ENCODE peak calls at places on chromosomes 7 and 10, in six cellular contexts. F is neural progenitor cell, L is GM23338, T is cardiac muscle cell, R is RWPE2, N is adrenal gland. I is an unnamed sample.

GRCh38 chr10:27223964-27224363 is 16.6 kb downstream of the ACBD5 start:
- DNase-seq in N (peak; percentile 29), T (peak; percentile 62), L (peak; percentile 77), F (peak; percentile 38), R (no peak), I (peak; percentile 17)

GRCh38 chr7:33921216-33921938 is 16.0 kb downstream of the BMPER start:
- DNase-seq in N (no peak), R (no peak), F (no peak), T (peak; percentile 54), L (no peak), I (no peak)

GRCh38 chr7:142557971-142558582 is 191.2 kb upstream of the PRSS1 start:
- DNase-seq in L (peak; percentile 84), R (no peak), N (no peak), F (peak; percentile 70), T (peak; percentile 70), I (peak; percentile 50)

GRCh38 chr10:119198438-119198837 is 8.9 kb upstream of the GRK5 start:
- DNase-seq in N (no peak), R (no peak), T (peak; percentile 40), F (peak; percentile 51), L (peak; percentile 82), I (peak; percentile 20)

GRCh38 chr10:19302117-19302516 is 253.5 kb downstream of the MALRD1 start:
- DNase-seq in N (no peak), L (no peak), R (no peak), F (no peak), T (peak; percentile 35), I (no peak)

GRCh38 chr10:124802313-124802675 is 675 bp downstream of the ABRAXAS2 start:
- DNase-seq in L (no peak), T (no peak), F (no peak), R (no peak), N (no peak), I (no peak)

GRCh38 chr7:130309986-130310385 is 17.0 kb downstream of the CPA4 start:
- DNase-seq in N (no peak), T (no peak), L (no peak), F (no peak), R (no peak), I (no peak)

GRCh38 chr7:130356121-130356759 is 11.6 kb downstream of the CPA5 start:
- DNase-seq in N (peak; percentile 56), L (peak; percentile 88), F (peak; percentile 79), T (peak; percentile 98), R (peak; percentile 88), I (peak; percentile 67)

GRCh38 chr10:77173615-77174461 is 463.8 kb downstream of the KCNMA1 start:
- DNase-seq in T (peak; percentile 88), N (peak; percentile 55), L (peak; percentile 90), R (no peak), F (peak; percentile 84), I (peak; percentile 87)

GRCh38 chr7:117283371-117283770 is 39.5 kb downstream of the WNT2 start:
- DNase-seq in T (peak; percentile 29), N (no peak), F (no peak), L (no peak), R (no peak), I (no peak)

GRCh38 chr10:16117305-16117695 is 257.0 kb upstream of the MINDY3 start:
- DNase-seq in T (no peak), F (no peak), N (no peak), L (no peak), R (no peak), I (no peak)

GRCh38 chr7:128884561-128885369 is 22.1 kb downstream of the ATP6V1F start:
- DNase-seq in F (no peak), T (no peak), R (peak; percentile 57), L (no peak), N (no peak), I (no peak)

GRCh38 chr7:128881458-128882125 is 18.9 kb downstream of the ATP6V1F start:
- DNase-seq in R (peak; percentile 35), T (no peak), L (no peak), F (no peak), N (no peak), I (no peak)

GRCh38 chr7:128885370-128886187 is 22.9 kb downstream of the ATP6V1F start:
- DNase-seq in N (no peak), T (no peak), R (peak; percentile 29), F (no peak), L (no peak), I (no peak)

GRCh38 chr7:128882134-128882533 is 19.5 kb downstream of the ATP6V1F start:
- DNase-seq in F (no peak), N (no peak), T (no peak), L (no peak), R (peak; percentile 25), I (no peak)

DNA sequence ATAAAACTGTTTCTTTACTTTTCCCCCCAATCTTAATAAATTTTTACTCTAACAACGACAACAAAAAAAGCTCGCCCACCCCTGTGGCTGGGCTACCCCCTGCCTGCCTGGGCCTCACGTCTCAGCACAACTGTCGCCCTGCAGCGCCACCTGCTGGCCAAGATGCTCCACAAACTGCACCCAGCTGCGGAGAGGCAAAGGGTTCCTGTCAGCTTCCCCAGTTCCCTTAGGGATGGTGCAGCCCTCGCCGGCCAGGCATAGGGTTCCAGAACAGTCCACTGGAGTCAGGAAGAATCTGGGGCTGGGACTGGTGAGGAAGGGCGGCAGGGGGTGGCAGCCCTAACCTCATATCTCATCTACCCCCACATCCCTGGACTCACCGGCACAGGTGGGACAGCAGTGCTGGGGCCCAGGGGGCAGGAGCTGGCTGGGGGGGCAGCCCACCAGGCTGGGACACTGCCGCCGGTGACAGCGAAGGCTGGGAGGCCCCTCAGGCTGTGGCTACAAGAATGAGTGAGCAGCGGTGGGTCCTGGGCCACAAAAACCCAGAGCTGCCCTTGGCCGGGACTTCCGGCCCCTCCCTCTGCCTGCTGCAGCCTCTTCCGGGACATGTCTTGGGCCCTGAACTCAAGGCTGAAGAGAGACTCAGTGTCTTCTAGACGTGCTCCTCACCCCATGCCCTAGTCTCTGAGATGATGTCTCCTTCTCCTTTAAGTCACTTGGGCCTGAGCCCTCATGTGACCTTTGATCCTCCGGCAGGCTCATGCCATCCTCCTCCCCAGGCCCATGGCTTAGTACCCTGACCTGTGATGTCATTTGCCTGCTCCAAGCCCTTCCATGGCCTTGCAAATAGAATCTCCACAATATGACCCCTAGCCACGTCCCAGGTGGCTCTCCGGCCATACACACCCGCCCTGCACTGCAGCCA is 21.2 kb downstream of the ATP6V1F start:
- DNase-seq in N (peak; percentile 70), F (peak; percentile 91), R (peak; percentile 76), T (peak; percentile 80), L (peak; percentile 94), I (peak; percentile 91)
- TF ChIP-seq CTCF in N (peak; percentile 95), F (peak; percentile 97), R (peak; percentile 94), T (peak; percentile 88), L (peak; percentile 99), I (peak; percentile 92)

GRCh38 chr7:51786284-51786683 is 469.7 kb upstream of the COBL start:
- DNase-seq in N (no peak), R (no peak), F (no peak), T (no peak), L (no peak), I (no peak)
- TF ChIP-seq CTCF in N (no peak), R (no peak), F (no peak), T (no peak), L (no peak), I (no peak)

DNA sequence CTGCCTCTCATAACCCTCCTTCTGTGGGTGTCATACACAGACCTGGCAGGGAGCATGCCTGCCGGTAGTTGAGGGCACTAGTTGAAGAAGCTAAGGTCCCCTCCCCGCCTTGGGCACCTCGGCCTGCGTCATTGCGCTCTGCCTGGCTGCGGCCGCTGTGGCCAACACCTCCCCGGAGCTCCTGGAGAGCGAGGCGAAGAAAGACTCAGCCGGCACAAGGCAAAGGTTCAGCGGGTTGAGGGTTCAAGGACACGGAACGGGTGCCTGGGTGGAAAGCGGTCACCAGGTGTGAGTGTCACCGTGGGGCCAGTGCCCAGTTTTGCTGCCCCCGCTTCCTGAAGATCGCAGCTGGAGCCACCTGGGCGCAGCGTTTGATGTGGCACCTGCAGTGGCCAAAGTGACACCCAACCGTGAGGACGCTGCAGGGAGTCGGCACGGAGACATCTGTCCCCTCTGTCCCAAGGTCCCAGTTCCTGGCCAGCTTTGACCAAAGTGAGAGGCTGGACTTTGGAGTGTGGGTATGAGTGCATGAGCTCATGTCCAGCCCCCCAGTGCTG is 14.8 kb upstream of the ZNF735 start:
- DNase-seq in T (no peak), L (no peak), F (no peak), N (no peak), R (no peak), I (no peak)
- TF ChIP-seq CTCF in T (no peak), L (no peak), F (no peak), N (no peak), R (no peak), I (no peak)

DNA sequence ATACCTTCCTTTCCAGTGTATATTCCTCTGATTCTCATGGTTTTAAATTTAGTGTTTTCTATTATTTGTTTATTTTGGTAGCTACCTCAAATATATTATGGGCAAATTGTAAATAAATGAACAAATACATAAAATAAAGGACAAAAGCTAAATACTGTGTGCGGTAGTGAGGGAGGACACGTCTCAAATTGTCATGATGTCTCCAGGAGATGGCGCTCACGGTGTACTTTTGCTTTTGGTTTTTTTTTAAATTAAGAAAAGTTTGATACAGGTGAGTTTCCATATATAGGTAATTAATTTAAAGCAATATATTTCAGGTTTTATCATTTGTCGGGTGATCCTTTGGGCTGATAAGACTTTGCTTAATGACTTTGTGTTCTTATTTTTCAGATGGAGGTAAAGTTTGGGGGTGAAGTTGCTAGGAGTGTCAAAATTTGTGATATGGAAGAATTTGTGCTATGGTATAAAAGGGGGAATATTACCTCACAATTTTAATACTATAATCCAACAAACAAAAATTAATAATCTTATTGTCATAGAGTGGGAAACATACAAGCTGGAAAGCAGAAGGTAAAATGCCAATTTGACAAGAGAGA is 68.4 kb upstream of the TMEM229A start:
- DNase-seq in R (no peak), T (peak; percentile 53), F (peak; percentile 56), L (peak; percentile 67), N (no peak), I (no peak)
- TF ChIP-seq CTCF in R (peak; percentile 64), T (peak; percentile 61), F (peak; percentile 85), L (peak; percentile 91), N (no peak), I (peak; percentile 40)

DNA sequence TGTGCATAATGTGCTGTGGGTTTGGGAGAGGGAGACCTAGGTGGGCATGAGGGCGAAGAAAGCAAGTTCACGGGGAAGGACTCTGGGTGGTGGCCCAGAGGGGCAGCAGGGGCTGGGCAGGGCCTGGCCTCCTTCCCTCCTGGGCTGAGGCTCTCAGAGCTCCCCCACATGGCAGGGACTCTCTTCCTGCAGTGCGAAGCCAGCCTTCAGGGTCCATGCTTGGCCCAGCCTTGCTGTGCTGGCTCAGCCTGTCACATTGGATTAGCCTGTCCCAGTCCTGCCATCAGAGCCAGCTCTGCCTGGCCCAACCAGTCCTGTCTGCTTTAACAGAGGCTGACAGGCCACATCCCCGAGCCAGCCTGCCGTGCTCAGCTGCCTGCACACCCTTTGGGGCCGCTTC is 20.4 kb upstream of the ZNF488 start:
- DNase-seq in L (peak; percentile 23), N (no peak), R (no peak), F (no peak), T (no peak), I (no peak)
- TF ChIP-seq CTCF in L (no peak), N (no peak), R (no peak), F (no peak), T (no peak), I (no peak)